ENCODE peak calls at places on chromosomes 6 and 20, in nine cellular contexts. Y is GM23248, W is heart left ventricle, E is mesenchymal stem cell, J is neuronal stem cell, X is tibial artery, H is left ventricle myocardium inferior, A is HCT116, I is MM.1S. C is an unnamed sample.
A peak's percentile ranks its signal among the peaks of the same experiment; 100 is the strongest.

GRCh38 chr6:50899306-50899840 is 80.7 kb downstream of the TFAP2B start:
- DNase-seq in Y (no peak), W (no peak), E (no peak), J (no peak), X (no peak), H (no peak), A (no peak), I (no peak), C (no peak)

GRCh38 chr6:145036848-145037567 is 698.3 kb downstream of the EPM2A start:
- DNase-seq in Y (peak; percentile 31), W (peak; percentile 14), E (peak; percentile 21), J (no peak), X (no peak), H (no peak), A (no peak), I (no peak), C (no peak)

GRCh38 chr6:32114853-32115252 is 5.7 kb upstream of the TNXB start:
- DNase-seq in Y (peak; percentile 98), W (no peak), E (peak; percentile 96), J (no peak), X (no peak), H (no peak), A (no peak), I (no peak), C (no peak)

GRCh38 chr6:147285087-147285855 is 81.1 kb downstream of the STXBP5 start:
- DNase-seq in Y (peak; percentile 69), W (no peak), E (peak; percentile 58), J (no peak), X (no peak), H (no peak), A (peak; percentile 34), I (peak; percentile 37), C (peak; percentile 35)

GRCh38 chr20:29079769-29080690 is 2177.4 kb upstream of the DEFB115 start:
- DNase-seq in Y (peak; percentile 50), W (peak; percentile 29), E (no peak), J (no peak), X (no peak), H (no peak), A (no peak), I (peak; percentile 76), C (peak; percentile 53)

GRCh38 chr20:44716309-44717106 is 1.3 kb downstream of the CCN5 start:
- DNase-seq in Y (peak; percentile 58), W (no peak), E (no peak), J (no peak), X (no peak), H (no peak), A (no peak), I (no peak), C (no peak)

GRCh38 chr6:56690519-56691200 is 48.0 kb upstream of the DST start:
- DNase-seq in Y (peak; percentile 89), W (no peak), E (peak; percentile 67), J (no peak), X (no peak), H (no peak), A (no peak), I (no peak), C (no peak)

GRCh38 chr6:7896465-7896987 is 14.1 kb downstream of the TXNDC5 start:
- DNase-seq in Y (no peak), W (no peak), E (no peak), J (no peak), X (no peak), H (no peak), A (no peak), I (peak; percentile 51), C (no peak)

GRCh38 chr6:149934249-149935156 is 7.3 kb upstream of the ULBP2 start:
- DNase-seq in Y (peak; percentile 89), W (peak; percentile 34), E (peak; percentile 83), J (peak; percentile 61), X (no peak), H (no peak), A (peak; percentile 76), I (peak; percentile 48), C (peak; percentile 87)

GRCh38 chr20:61044499-61044898 is 207.6 kb upstream of the CDH4 start:
- DNase-seq in Y (peak; percentile 2), W (no peak), E (no peak), J (no peak), X (peak; percentile 19), H (no peak), A (no peak), I (no peak), C (peak; percentile 29)

GRCh38 chr20:6812530-6812929 is 45.0 kb downstream of the BMP2 start:
- DNase-seq in Y (no peak), W (no peak), E (no peak), J (no peak), X (no peak), H (no peak), A (no peak), I (no peak), C (no peak)

GRCh38 chr6:95417856-95418255 is 159.5 kb upstream of the MANEA start:
- DNase-seq in Y (no peak), W (no peak), E (no peak), J (peak; percentile 39), X (no peak), H (no peak), A (no peak), I (no peak), C (no peak)

GRCh38 chr6:166744654-166745134 is 117.6 kb upstream of the RPS6KA2 start:
- DNase-seq in Y (no peak), W (no peak), E (no peak), J (no peak), X (no peak), H (no peak), A (no peak), I (no peak), C (no peak)

GRCh38 chr6:90508753-90509152 is 78.1 kb downstream of the MAP3K7 start:
- DNase-seq in Y (no peak), W (no peak), E (no peak), J (no peak), X (no peak), H (no peak), A (no peak), I (no peak), C (peak; percentile 10)

GRCh38 chr6:145844933-145845531 is 30.4 kb upstream of the FBXO30 start:
- DNase-seq in Y (peak; percentile 47), W (peak; percentile 7), E (peak; percentile 10), J (no peak), X (no peak), H (no peak), A (no peak), I (no peak), C (no peak)

DNA sequence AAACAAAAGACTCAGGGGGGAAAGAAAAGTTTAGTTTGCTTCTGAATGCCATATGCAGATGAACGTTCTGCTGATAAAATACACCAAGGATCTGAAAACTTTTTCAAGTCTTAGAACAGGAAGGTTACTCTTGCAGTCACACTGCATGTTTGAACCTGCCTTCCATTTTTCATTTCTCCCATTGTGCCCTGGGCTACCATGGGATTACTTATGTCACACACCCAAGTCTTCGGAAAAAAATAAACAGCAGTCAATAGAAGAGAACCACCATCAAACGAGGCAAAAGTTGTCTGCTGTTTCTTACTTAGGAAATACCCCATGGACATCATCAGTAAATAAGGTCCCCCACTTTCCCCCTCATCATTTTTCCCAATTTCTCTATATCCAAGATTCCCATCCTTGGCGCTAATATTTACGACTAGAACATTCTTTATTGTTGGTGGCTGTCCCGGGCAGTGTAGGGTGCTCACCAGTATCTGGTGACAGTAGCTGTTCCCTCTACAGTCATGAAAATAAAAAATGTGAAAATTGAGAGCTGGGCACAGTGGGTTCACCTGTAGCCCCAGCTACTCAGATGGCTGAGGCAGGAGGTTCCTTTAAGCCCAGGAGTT is 202.5 kb downstream of the BCAS1 start:
- DNase-seq in Y (no peak), W (no peak), E (no peak), J (no peak), X (no peak), H (no peak), A (no peak), I (no peak), C (no peak)
- H3K4me1 ChIP-seq in Y (peaks cover 47% of the 10 kb centered on the region), W (peaks cover 25% of the 10 kb centered on the region), E (peaks cover 9% of the 10 kb centered on the region), J (peaks cover 42% of the 10 kb centered on the region), X (no peaks in the 10 kb centered on the region), H (peaks cover 44% of the 10 kb centered on the region), A (peaks cover 41% of the 10 kb centered on the region), I (peaks cover 54% of the 10 kb centered on the region), C (peaks cover 44% of the 10 kb centered on the region)

GRCh38 chr6:6825986-6826901 is 237.7 kb downstream of the LY86 start:
- DNase-seq in Y (peak; percentile 56), W (peak; percentile 58), E (no peak), J (no peak), X (no peak), H (peak; percentile 56), A (no peak), I (peak; percentile 88), C (peak; percentile 2)
- H3K27ac ChIP-seq in Y (no peak overlapping the region), W (peak overlapping the region; percentile 76), E (no peak overlapping the region), J (no peak overlapping the region), X (no peak overlapping the region), H (peak overlapping the region; percentile 88), A (peak overlapping the region; percentile 69), I (peak overlapping the region; percentile 88), C (no peak overlapping the region)

GRCh38 chr6:54618597-54618996 is 228.0 kb upstream of the FAM83B start:
- DNase-seq in Y (no peak), W (no peak), E (peak; percentile 2), J (no peak), X (no peak), H (no peak), A (no peak), I (no peak), C (no peak)

GRCh38 chr6:54614499-54615195 is 231.9 kb upstream of the FAM83B start:
- DNase-seq in Y (no peak), W (no peak), E (no peak), J (no peak), X (no peak), H (no peak), A (no peak), I (no peak), C (peak; percentile 96)

GRCh38 chr6:54621285-54621684 is 225.3 kb upstream of the FAM83B start:
- DNase-seq in Y (peak; percentile 46), W (no peak), E (peak; percentile 7), J (no peak), X (no peak), H (no peak), A (peak; percentile 10), I (peak; percentile 9), C (peak; percentile 16)

GRCh38 chr6:54617730-54618129 is 228.8 kb upstream of the FAM83B start:
- DNase-seq in Y (peak; percentile 78), W (no peak), E (peak; percentile 61), J (no peak), X (no peak), H (no peak), A (no peak), I (no peak), C (peak; percentile 4)

GRCh38 chr6:54619102-54619501 is 227.5 kb upstream of the FAM83B start:
- DNase-seq in Y (no peak), W (no peak), E (no peak), J (no peak), X (no peak), H (no peak), A (no peak), I (no peak), C (no peak)
- H3K4me1 ChIP-seq in Y (peaks cover 12% of the 10 kb centered on the region), W (no peaks in the 10 kb centered on the region), E (no peaks in the 10 kb centered on the region), J (no peaks in the 10 kb centered on the region), X (no peaks in the 10 kb centered on the region), H (peaks cover 5% of the 10 kb centered on the region), A (peaks cover 6% of the 10 kb centered on the region), I (no peaks in the 10 kb centered on the region), C (peaks cover 7% of the 10 kb centered on the region)

DNA sequence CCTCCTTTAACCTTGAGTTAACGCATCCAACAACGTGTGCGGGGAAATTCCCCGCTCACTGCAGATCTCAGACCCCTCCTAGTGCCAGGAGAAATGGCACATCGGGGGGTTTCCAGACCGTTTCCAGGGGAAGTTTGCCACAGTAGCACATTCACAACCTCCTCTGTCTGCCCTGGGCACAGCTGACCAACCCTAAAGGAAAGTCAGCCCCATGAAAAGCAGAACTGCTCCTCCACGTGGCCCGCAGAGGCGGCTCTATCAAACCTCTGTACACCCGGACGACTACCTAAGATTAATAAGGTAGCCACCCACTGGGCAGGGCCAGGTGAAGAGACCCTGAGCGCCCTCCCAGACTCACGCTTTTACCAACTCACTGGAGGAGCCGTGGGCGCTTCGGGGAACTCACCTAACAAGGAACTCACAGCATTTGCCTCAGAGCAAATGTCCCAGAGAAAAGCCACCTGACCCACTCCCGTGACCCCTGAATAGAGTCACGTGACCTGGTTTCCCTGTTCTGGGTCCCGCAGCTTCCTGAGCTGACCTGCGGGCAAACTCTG is 93.1 kb downstream of the PRND start:
- DNase-seq in Y (no peak), W (no peak), E (no peak), J (no peak), X (peak; percentile 69), H (peak; percentile 35), A (no peak), I (peak; percentile 11), C (no peak)
- H3K27ac ChIP-seq in Y (no peak overlapping the region), W (peak overlapping the region; percentile 52), E (no peak overlapping the region), J (no peak overlapping the region), X (peak overlapping the region; percentile 12), H (peak overlapping the region; percentile 69), A (no peak overlapping the region), I (peak overlapping the region; percentile 79), C (no peak overlapping the region)